ENCODE peak calls at places on chromosomes 1 and 21, in eight cellular contexts. Z, M, D, X, L, T, H and V are unnamed samples. For H3K4me1, the result is how much of the 10 kb centered on the place peaks cover.

GRCh38 chr1:65149753-65150463 is 1.9 kb downstream of the AK4 start:
- DNase-seq in M (no peak), H (no peak), X (no peak), Z (no peak), T (no peak), L (no peak), D (no peak), V (no peak)

GRCh38 chr1:111127923-111128643 is 11.8 kb downstream of the DRAM2 start:
- DNase-seq in X (no peak), D (no peak), H (no peak), T (no peak), L (no peak), M (peak), Z (no peak), V (no peak)

GRCh38 chr1:154696001-154696400 is 88.0 kb upstream of the ADAR start:
- DNase-seq in X (no peak), L (no peak), M (no peak), Z (no peak), D (peak), T (no peak), H (no peak), V (peak)

GRCh38 chr1:8097077-8097799 is 71.1 kb upstream of the ERRFI1 start:
- DNase-seq in D (peak), X (no peak), Z (no peak), T (no peak), H (no peak), M (peak), L (no peak), V (peak)

GRCh38 chr1:211095381-211095780 is 38.6 kb downstream of the KCNH1 start:
- DNase-seq in T (no peak), L (no peak), D (no peak), X (no peak), H (no peak), M (no peak), Z (no peak), V (no peak)

GRCh38 chr1:59015708-59016107 is 231.9 kb upstream of the JUN start:
- DNase-seq in T (no peak), M (no peak), D (peak), X (no peak), L (no peak), Z (no peak), H (no peak), V (no peak)

GRCh38 chr1:25137521-25138395 is 94.5 kb downstream of the SYF2 start:
- DNase-seq in M (no peak), L (no peak), H (no peak), T (no peak), D (no peak), Z (no peak), X (no peak), V (no peak)

GRCh38 chr1:228170666-228171065 is 5.1 kb downstream of the IBA57 start:
- DNase-seq in D (no peak), X (peak), T (peak), H (no peak), Z (no peak), M (no peak), L (no peak), V (no peak)

GRCh38 chr21:45031231-45032191 is 42.9 kb upstream of the ADARB1 start:
- DNase-seq in H (no peak), D (no peak), Z (no peak), L (no peak), M (no peak), X (no peak), T (peak), V (no peak)

GRCh38 chr1:43507296-43508295 is 23.1 kb upstream of the PTPRF start:
- DNase-seq in D (no peak), X (no peak), T (no peak), H (peak), Z (no peak), M (no peak), L (no peak), V (no peak)

GRCh38 chr1:58446368-58446767 is 100.2 kb downstream of the OMA1 start:
- DNase-seq in H (no peak), M (no peak), X (no peak), D (no peak), L (peak), Z (no peak), T (no peak), V (no peak)

GRCh38 chr21:37198989-37199924 is 67.9 kb downstream of the VPS26C start:
- DNase-seq in X (no peak), H (no peak), T (no peak), M (no peak), D (peak), L (no peak), Z (no peak), V (peak)

GRCh38 chr1:25922633-25923567 is 16.7 kb upstream of the STMN1 start:
- DNase-seq in M (no peak), L (peak), T (peak), Z (peak), D (peak), H (peak), X (peak), V (peak)

GRCh38 chr1:54120018-54120697 is 32.6 kb downstream of the CDCP2 start:
- DNase-seq in D (no peak), H (no peak), Z (no peak), M (no peak), X (peak), L (no peak), T (no peak), V (no peak)

GRCh38 chr1:44721521-44722361 is 9.2 kb downstream of the RNU5D-1 start:
- DNase-seq in T (no peak), Z (peak), M (peak), X (peak), L (no peak), H (no peak), D (peak), V (peak)

GRCh38 chr21:36643374-36644250 is 55.3 kb upstream of the SIM2 start:
- DNase-seq in D (peak), M (no peak), H (no peak), T (no peak), L (no peak), X (no peak), Z (no peak), V (no peak)

GRCh38 chr1:175540928-175541645 is 202.3 kb downstream of the TNR start:
- DNase-seq in D (no peak), X (no peak), T (no peak), Z (no peak), M (no peak), H (no peak), L (no peak), V (no peak)

GRCh38 chr1:24091971-24092482 is 19.9 kb downstream of the MYOM3 start:
- DNase-seq in L (no peak), H (no peak), M (no peak), T (no peak), D (no peak), Z (no peak), X (no peak), V (no peak)

GRCh38 chr1:52032124-52032784 is 1.4 kb downstream of the KTI12 start:
- DNase-seq in T (no peak), L (no peak), Z (peak), D (no peak), X (no peak), M (peak), H (no peak), V (no peak)

GRCh38 chr1:204384636-204385354 is 25.1 kb upstream of the PLEKHA6 start:
- DNase-seq in M (no peak), T (no peak), L (no peak), Z (no peak), X (no peak), H (no peak), D (peak), V (no peak)

GRCh38 chr1:12511516-12512468 is 106.2 kb downstream of the DHRS3 start:
- DNase-seq in X (no peak), D (no peak), H (peak), L (no peak), Z (no peak), M (no peak), T (no peak), V (no peak)

GRCh38 chr1:237695878-237696277 is 194.8 kb downstream of the ZP4 start:
- DNase-seq in H (no peak), L (no peak), Z (no peak), X (no peak), T (no peak), D (no peak), M (no peak), V (no peak)

GRCh38 chr1:237687837-237688236 is 202.9 kb downstream of the ZP4 start:
- DNase-seq in M (no peak), Z (no peak), T (no peak), L (no peak), H (no peak), X (no peak), D (no peak), V (no peak)

GRCh38 chr1:237685553-237685952 is 205.2 kb downstream of the ZP4 start:
- DNase-seq in M (no peak), X (no peak), L (no peak), D (no peak), Z (no peak), T (no peak), H (no peak), V (no peak)

GRCh38 chr1:237690656-237691055 is 200.1 kb downstream of the ZP4 start:
- DNase-seq in D (no peak), H (no peak), Z (no peak), X (no peak), M (no peak), L (no peak), T (no peak), V (no peak)
- H3K4me1 ChIP-seq in D (under half), H (under half), Z (under half), X (under half), M (under half), L (under half), T (under half), V (under half)

DNA sequence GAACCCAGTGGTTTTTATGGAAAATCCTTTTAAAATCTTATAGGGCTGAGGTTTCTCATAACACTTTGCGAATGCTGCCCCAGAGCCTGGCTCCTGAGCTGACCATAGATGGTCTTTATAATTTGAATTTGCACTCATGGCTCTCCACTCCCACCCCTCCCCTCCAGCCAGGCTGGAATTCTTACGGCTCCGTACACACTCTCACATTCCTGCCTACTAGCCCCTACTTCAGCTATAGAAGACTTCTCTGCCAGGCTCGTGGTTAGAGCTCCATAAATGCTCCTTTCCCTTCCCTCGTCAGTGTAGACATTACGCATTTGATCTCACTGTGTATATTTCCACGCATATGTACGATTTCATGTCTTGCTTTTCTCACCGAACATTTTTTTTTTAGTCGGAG is 5.4 kb upstream of the HSPG2 start:
- DNase-seq in D (no peak), X (no peak), T (no peak), Z (no peak), H (no peak), M (no peak), L (no peak), V (no peak)
- H3K27ac ChIP-seq in D (no peak), X (no peak), T (no peak), Z (no peak), H (peak), M (no peak), L (no peak), V (no peak)

GRCh38 chr1:9419642-9420041 is 119.6 kb upstream of the SLC25A33 start:
- DNase-seq in T (no peak), L (no peak), M (no peak), X (no peak), D (no peak), H (no peak), Z (no peak), V (no peak)

GRCh38 chr1:9416506-9416905 is 122.8 kb upstream of the SLC25A33 start:
- DNase-seq in H (no peak), M (peak), Z (no peak), X (no peak), L (no peak), D (no peak), T (no peak), V (no peak)

GRCh38 chr1:9418851-9419250 is 120.4 kb upstream of the SLC25A33 start:
- DNase-seq in D (no peak), X (no peak), H (no peak), M (no peak), L (no peak), T (no peak), Z (no peak), V (no peak)

GRCh38 chr1:9417695-9418094 is 121.6 kb upstream of the SLC25A33 start:
- DNase-seq in T (no peak), D (no peak), Z (no peak), L (no peak), M (peak), X (no peak), H (no peak), V (no peak)

GRCh38 chr1:9416918-9417500 is 122.3 kb upstream of the SLC25A33 start:
- DNase-seq in X (no peak), T (no peak), L (no peak), H (no peak), D (no peak), M (no peak), Z (no peak), V (no peak)
- H3K4me3 ChIP-seq in X (no peak), T (no peak), L (no peak), H (no peak), D (no peak), M (peak), Z (no peak), V (no peak)

DNA sequence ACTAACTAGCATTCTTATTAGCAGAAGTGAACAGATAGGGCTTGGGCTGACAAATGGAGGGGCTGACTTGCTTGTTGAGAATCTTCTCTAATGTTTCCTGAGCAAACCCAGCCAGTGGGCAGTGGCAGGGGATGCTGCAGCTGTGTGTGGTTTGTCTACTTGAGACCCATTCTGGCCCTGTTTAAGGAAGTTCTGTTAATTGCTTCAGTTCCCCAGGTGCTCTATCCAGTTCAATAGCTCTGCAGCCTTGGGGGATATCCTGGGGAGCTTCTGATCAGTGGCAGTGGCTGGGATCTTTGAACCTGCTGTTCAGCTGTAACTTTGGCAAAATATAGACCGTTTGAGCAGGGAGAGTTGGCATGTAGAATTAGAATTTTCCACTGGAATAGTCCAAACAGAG is 137.4 kb downstream of the ZNF326 start:
- DNase-seq in M (no peak), X (no peak), D (no peak), Z (no peak), T (no peak), H (no peak), L (no peak), V (no peak)
- H3K4me1 ChIP-seq in M (under half), X (under half), D (under half), Z (under half), T (under half), H (under half), L (under half), V (half or more)

DNA sequence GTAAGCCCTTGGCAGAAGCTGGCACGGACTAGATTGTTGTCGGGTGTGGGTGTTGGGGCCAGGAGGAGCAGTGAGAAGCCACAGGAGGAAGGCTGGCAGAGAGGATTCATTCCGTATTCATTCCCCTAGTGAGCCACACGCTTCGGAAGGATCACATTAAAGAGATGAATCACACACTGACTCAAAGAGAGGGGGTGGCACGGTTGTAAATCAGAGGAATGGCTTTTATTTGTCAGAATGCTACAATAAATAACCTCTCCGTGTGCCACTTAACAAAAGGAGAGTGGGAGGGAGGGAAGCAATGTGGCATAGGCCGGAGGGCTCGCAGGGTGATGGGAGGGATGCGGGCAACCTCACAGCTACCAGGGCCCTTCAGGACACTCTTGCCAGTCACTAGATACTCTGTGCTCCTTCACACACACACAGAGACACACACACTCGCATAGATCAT is 135.5 kb downstream of the HIVEP3 start:
- DNase-seq in D (peak), M (no peak), Z (no peak), T (no peak), L (no peak), X (no peak), H (no peak), V (peak)
- H3K27ac ChIP-seq in D (peak), M (no peak), Z (no peak), T (peak), L (no peak), X (no peak), H (no peak), V (no peak)

GRCh38 chr1:206508956-206509355 is 1.6 kb downstream of the RASSF5 start:
- DNase-seq in M (no peak), T (peak), H (no peak), Z (no peak), D (no peak), L (peak), X (peak), V (no peak)

GRCh38 chr1:206507395-206508129 is at the start of gene RASSF5:
- DNase-seq in X (peak), L (peak), H (peak), Z (peak), D (peak), M (no peak), T (peak), V (peak)

GRCh38 chr1:206506803-206507394 is 432 bp upstream of the RASSF5 start:
- DNase-seq in T (peak), M (no peak), L (no peak), Z (no peak), X (peak), H (no peak), D (no peak), V (no peak)

GRCh38 chr1:206509612-206510257 is 2.4 kb downstream of the RASSF5 start:
- DNase-seq in X (no peak), H (no peak), L (no peak), M (no peak), D (no peak), T (no peak), Z (no peak), V (no peak)

GRCh38 chr1:206508130-206508884 is 976 bp downstream of the RASSF5 start:
- DNase-seq in T (peak), D (no peak), X (no peak), M (no peak), H (no peak), L (peak), Z (no peak), V (no peak)
- H3K4me3 ChIP-seq in T (peak), D (peak), X (peak), M (no peak), H (peak), L (peak), Z (peak), V (peak)

GRCh38 chr1:235317179-235317578 is 10.8 kb downstream of the ARID4B start:
- DNase-seq in T (no peak), M (no peak), X (no peak), Z (no peak), D (no peak), L (no peak), H (no peak), V (no peak)
- H3K4me1 ChIP-seq in T (under half), M (under half), X (under half), Z (half or more), D (under half), L (under half), H (under half), V (under half)